ENCODE peak calls at places on chromosomes 5 and 9, in seven cellular contexts. E is fibroblast of lung, R is cardiac muscle cell, Y is heart right ventricle, L is body of pancreas, D is tibial nerve, K is uterus. N is an unnamed sample.
A peak's percentile ranks its signal among the peaks of the same experiment; 100 is the strongest.

GRCh38 chr5:3394046-3394597 is 201.5 kb upstream of the IRX1 start:
- DNase-seq in E (no peak), R (no peak), Y (no peak), L (no peak), D (no peak), K (no peak), N (no peak)

GRCh38 chr9:77502568-77502967 is 145.6 kb downstream of the GNA14 start:
- DNase-seq in E (no peak), R (no peak), Y (no peak), L (no peak), D (no peak), K (no peak), N (no peak)

GRCh38 chr9:125589287-125589686 is 117.7 kb downstream of the MAPKAP1 start:
- DNase-seq in E (no peak), R (no peak), Y (no peak), L (no peak), D (no peak), K (no peak), N (no peak)

GRCh38 chr5:140250386-140250785 is 52.5 kb downstream of the PFDN1 start:
- DNase-seq in E (no peak), R (no peak), Y (no peak), L (no peak), D (no peak), K (no peak), N (no peak)

GRCh38 chr5:143564417-143564816 is 160.9 kb upstream of the NR3C1 start:
- DNase-seq in E (no peak), R (no peak), Y (no peak), L (no peak), D (no peak), K (no peak), N (no peak)

GRCh38 chr5:41408676-41409443 is 101.5 kb downstream of the PLCXD3 start:
- DNase-seq in E (peak; percentile 49), R (no peak), Y (no peak), L (peak; percentile 22), D (no peak), K (no peak), N (peak; percentile 44)

GRCh38 chr5:172529896-172530295 is 75.6 kb upstream of the SH3PXD2B start:
- DNase-seq in E (no peak), R (no peak), Y (no peak), L (no peak), D (no peak), K (no peak), N (no peak)

GRCh38 chr9:121735065-121735791 is 83.8 kb downstream of the DAB2IP start:
- DNase-seq in E (peak; percentile 69), R (peak; percentile 49), Y (no peak), L (no peak), D (no peak), K (no peak), N (no peak)

GRCh38 chr9:4508907-4509589 is 18.8 kb downstream of the SLC1A1 start:
- DNase-seq in E (no peak), R (no peak), Y (no peak), L (no peak), D (no peak), K (no peak), N (no peak)

GRCh38 chr5:102865171-102865509 is 110.0 kb downstream of the PAM start:
- DNase-seq in E (peak; percentile 36), R (peak; percentile 3), Y (no peak), L (no peak), D (no peak), K (no peak), N (no peak)

GRCh38 chr5:80186634-80187033 is 69.2 kb downstream of the SERINC5 start:
- DNase-seq in E (peak; percentile 62), R (no peak), Y (no peak), L (no peak), D (no peak), K (no peak), N (no peak)

GRCh38 chr5:52065182-52065581 is 681.9 kb downstream of the ISL1 start:
- DNase-seq in E (no peak), R (no peak), Y (no peak), L (no peak), D (no peak), K (no peak), N (no peak)

GRCh38 chr5:98839469-98840383 is 66.3 kb downstream of the RGMB start:
- DNase-seq in E (peak; percentile 30), R (no peak), Y (no peak), L (no peak), D (no peak), K (no peak), N (peak; percentile 48)

GRCh38 chr9:75976549-75976948 is 86.1 kb downstream of the PCSK5 start:
- DNase-seq in E (no peak), R (no peak), Y (no peak), L (no peak), D (no peak), K (no peak), N (no peak)

GRCh38 chr5:139758510-139759036 is 37.0 kb upstream of the PSD2 start:
- DNase-seq in E (no peak), R (no peak), Y (no peak), L (no peak), D (no peak), K (no peak), N (no peak)

GRCh38 chr5:83255268-83255667 is 177.9 kb downstream of the XRCC4 start:
- DNase-seq in E (peak; percentile 46), R (no peak), Y (no peak), L (no peak), D (no peak), K (no peak), N (no peak)

GRCh38 chr5:74167206-74167929 is 473.2 kb downstream of the ENC1 start:
- DNase-seq in E (peak; percentile 74), R (no peak), Y (no peak), L (no peak), D (no peak), K (no peak), N (no peak)

GRCh38 chr5:146877178-146877681 is 1.3 kb downstream of the PPP2R2B start:
- DNase-seq in E (no peak), R (peak; percentile 16), Y (no peak), L (no peak), D (no peak), K (no peak), N (no peak)

GRCh38 chr5:154603978-154604679 is 126.1 kb upstream of the HAND1 start:
- DNase-seq in E (peak; percentile 38), R (peak; percentile 90), Y (peak; percentile 21), L (no peak), D (no peak), K (no peak), N (peak; percentile 74)

GRCh38 chr5:140355551-140355950 is 4.4 kb upstream of the SLC4A9 start:
- DNase-seq in E (no peak), R (no peak), Y (no peak), L (no peak), D (no peak), K (no peak), N (no peak)

GRCh38 chr9:97553141-97553540 is 51.7 kb downstream of the TMOD1 start:
- DNase-seq in E (no peak), R (no peak), Y (no peak), L (no peak), D (no peak), K (no peak), N (no peak)

DNA sequence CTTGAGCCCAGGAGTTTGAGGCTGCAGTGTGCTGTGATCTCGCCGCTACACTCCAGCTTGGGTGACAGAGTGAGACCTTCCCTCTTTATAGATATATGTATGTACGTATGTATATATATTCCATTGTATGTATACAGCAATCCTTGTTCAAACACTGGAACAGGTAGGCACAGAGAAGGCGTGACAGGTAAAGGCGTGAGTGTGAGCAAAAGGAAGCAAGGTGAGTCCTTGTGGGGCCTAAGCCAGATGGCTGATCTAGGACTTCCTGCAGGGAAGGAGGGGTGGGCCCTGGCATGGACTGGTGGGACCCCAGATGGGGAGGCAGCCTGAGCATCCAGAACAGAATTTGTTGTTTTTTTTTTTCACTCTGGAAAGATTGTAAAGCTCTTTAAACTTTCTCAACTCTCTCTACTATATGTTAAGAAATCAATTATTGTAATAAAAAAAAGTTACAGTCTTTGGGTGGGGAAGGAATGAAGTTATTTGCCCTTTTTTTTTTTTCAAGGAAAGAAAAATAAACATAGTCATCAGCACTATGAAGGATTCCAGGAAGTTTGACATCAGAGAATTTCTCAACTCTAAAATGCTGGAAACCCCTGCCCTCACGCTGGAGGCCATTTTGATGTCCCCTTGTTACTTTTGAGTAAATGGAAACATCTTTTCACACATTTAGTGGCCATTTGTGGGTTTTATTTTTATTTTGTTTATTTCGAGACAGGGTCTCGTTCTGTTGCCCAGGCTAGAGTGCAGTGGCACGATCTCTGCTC is 38.9 kb upstream of the STXBP1 start:
- DNase-seq in E (peak; percentile 93), R (no peak), Y (no peak), L (no peak), D (no peak), K (no peak), N (peak; percentile 30)
- H3K4me1 ChIP-seq in E (peaks cover 28% of the 10 kb centered on the region), R (peaks cover 6% of the 10 kb centered on the region), Y (peaks cover 35% of the 10 kb centered on the region), L (peaks cover 71% of the 10 kb centered on the region), D (peaks cover 37% of the 10 kb centered on the region), K (peaks cover 7% of the 10 kb centered on the region), N (peaks cover 5% of the 10 kb centered on the region)

GRCh38 chr9:128945798-128946501 is 1.5 kb downstream of the DOLK start:
- DNase-seq in E (no peak), R (no peak), Y (no peak), L (no peak), D (no peak), K (no peak), N (no peak)
- H3K4me3 ChIP-seq in E (peak overlapping the region; percentile 64), R (no peak overlapping the region), Y (no peak overlapping the region), L (no peak overlapping the region), D (no peak overlapping the region), K (no peak overlapping the region), N (no peak overlapping the region)

GRCh38 chr9:134329886-134330285 is 3.6 kb downstream of the RXRA start:
- DNase-seq in E (no peak), R (no peak), Y (no peak), L (no peak), D (no peak), K (no peak), N (peak; percentile 60)
- H3K27ac ChIP-seq in E (peak overlapping the region; percentile 84), R (peak overlapping the region; percentile 87), Y (peak overlapping the region; percentile 92), L (peak overlapping the region; percentile 74), D (peak overlapping the region; percentile 94), K (peak overlapping the region; percentile 76), N (peak overlapping the region; percentile 39)

DNA sequence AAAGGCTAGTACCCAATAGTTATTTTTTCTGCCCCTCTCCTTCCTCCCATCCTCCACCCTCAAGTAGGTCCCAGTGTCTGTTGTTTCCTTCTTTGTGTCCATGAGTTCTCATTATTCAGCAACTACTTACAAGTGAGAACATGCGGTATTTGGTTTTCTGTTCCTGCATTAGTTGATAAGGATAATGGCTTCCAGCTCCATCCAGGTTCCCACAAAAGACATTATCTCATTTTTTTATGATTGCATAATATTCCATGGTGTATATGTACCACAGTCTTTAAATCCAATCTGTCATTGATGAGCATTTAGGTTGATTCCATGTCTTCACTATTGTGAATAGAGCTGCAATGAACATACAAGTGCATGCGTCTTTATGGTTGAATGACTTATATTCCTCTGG is 128.3 kb upstream of the ANKRD55 start:
- DNase-seq in E (no peak), R (no peak), Y (no peak), L (no peak), D (no peak), K (no peak), N (no peak)
- H3K4me1 ChIP-seq in E (no peaks in the 10 kb centered on the region), R (no peaks in the 10 kb centered on the region), Y (peaks cover 33% of the 10 kb centered on the region), L (peaks cover 36% of the 10 kb centered on the region), D (peaks cover 13% of the 10 kb centered on the region), K (peaks cover 7% of the 10 kb centered on the region), N (peaks cover 1% of the 10 kb centered on the region)

DNA sequence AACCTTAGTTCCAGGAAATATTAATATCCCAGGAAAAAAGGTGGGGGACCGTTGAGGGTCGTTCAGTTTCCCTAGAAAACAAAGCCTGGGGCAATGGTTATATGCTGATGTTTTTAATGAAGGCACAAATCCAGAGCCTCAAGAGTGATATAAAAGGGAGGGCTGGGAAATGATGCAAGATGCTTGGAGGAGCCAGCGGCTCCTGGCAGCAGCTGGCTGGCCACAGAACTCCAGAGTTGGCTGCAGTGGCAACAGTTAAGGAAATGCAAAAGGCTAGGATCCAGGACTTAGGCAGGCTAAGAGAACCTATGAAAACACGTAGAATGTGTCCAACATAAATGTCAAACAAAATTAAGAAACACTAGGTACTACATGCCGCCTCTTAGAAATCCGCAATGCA is 31.0 kb upstream of the B4GALT1 start:
- DNase-seq in E (peak; percentile 85), R (no peak), Y (peak; percentile 38), L (no peak), D (peak; percentile 34), K (peak; percentile 77), N (peak; percentile 90)
- H3K4me3 ChIP-seq in E (no peak overlapping the region), R (no peak overlapping the region), Y (no peak overlapping the region), L (no peak overlapping the region), D (no peak overlapping the region), K (no peak overlapping the region), N (no peak overlapping the region)